ENCODE peak calls at places on chromosomes 3 and 15, in eight cellular contexts. H is nephron progenitor cell, W is cardiac fibroblast, G is osteoblast, Q is astrocyte, I is body of pancreas, P is lung, O is stomach. X is an unnamed sample.

GRCh38 chr3:10108091-10108490 is at the start of gene FANCD2OS:
- DNase-seq in H (no peak), W (no peak), G (no peak), Q (no peak), I (no peak), P (no peak), O (no peak), X (no peak)

GRCh38 chr3:157918402-157918801 is 187.8 kb downstream of the SHOX2 start:
- DNase-seq in H (no peak), W (no peak), G (no peak), Q (no peak), I (no peak), P (no peak), O (no peak), X (no peak)

GRCh38 chr15:90883971-90884718 is at the start of gene FES:
- DNase-seq in H (peak), W (no peak), G (peak), Q (no peak), I (peak), P (peak), O (peak), X (peak)

GRCh38 chr3:156987946-156988345 is 161.8 kb downstream of the LEKR1 start:
- DNase-seq in H (no peak), W (no peak), G (no peak), Q (no peak), I (no peak), P (no peak), O (no peak), X (no peak)

GRCh38 chr3:152374260-152374990 is 105.7 kb downstream of the MBNL1 start:
- DNase-seq in H (no peak), W (peak), G (peak), Q (no peak), I (no peak), P (no peak), O (no peak), X (no peak)

GRCh38 chr15:35667908-35668307 is 121.9 kb upstream of the DPH6 start:
- DNase-seq in H (no peak), W (no peak), G (no peak), Q (no peak), I (no peak), P (no peak), O (no peak), X (no peak)

GRCh38 chr3:103127116-103127630 is 692.4 kb downstream of the ZPLD1 start:
- DNase-seq in H (no peak), W (no peak), G (no peak), Q (peak), I (no peak), P (no peak), O (no peak), X (no peak)

GRCh38 chr3:135216659-135217058 is 421.6 kb downstream of the EPHB1 start:
- DNase-seq in H (no peak), W (no peak), G (no peak), Q (no peak), I (no peak), P (no peak), O (no peak), X (no peak)

GRCh38 chr3:158961497-158961896 is 159.6 kb downstream of the MFSD1 start:
- DNase-seq in H (no peak), W (no peak), G (no peak), Q (no peak), I (no peak), P (no peak), O (no peak), X (no peak)

GRCh38 chr3:177893321-177893720 is 642.9 kb upstream of the KCNMB2 start:
- DNase-seq in H (no peak), W (peak), G (no peak), Q (no peak), I (no peak), P (no peak), O (no peak), X (no peak)

GRCh38 chr15:74233864-74234597 is 2.1 kb upstream of the CCDC33 start:
- DNase-seq in H (no peak), W (no peak), G (peak), Q (no peak), I (no peak), P (no peak), O (no peak), X (no peak)

GRCh38 chr3:24763421-24763820 is 268.8 kb upstream of the THRB start:
- DNase-seq in H (no peak), W (peak), G (no peak), Q (peak), I (no peak), P (no peak), O (no peak), X (no peak)

GRCh38 chr3:133408961-133409360 is 9.1 kb downstream of the BFSP2 start:
- DNase-seq in H (no peak), W (peak), G (peak), Q (peak), I (no peak), P (no peak), O (no peak), X (no peak)

GRCh38 chr15:43808435-43808950 is 8.1 kb downstream of the HYPK start:
- DNase-seq in H (no peak), W (no peak), G (no peak), Q (no peak), I (no peak), P (no peak), O (no peak), X (no peak)

GRCh38 chr15:80480171-80480811 is 76.1 kb downstream of the ARNT2 start:
- DNase-seq in H (no peak), W (peak), G (no peak), Q (peak), I (peak), P (no peak), O (no peak), X (no peak)

GRCh38 chr3:122214718-122215117 is 31.2 kb downstream of the CASR start:
- DNase-seq in H (no peak), W (no peak), G (peak), Q (no peak), I (no peak), P (no peak), O (no peak), X (no peak)

GRCh38 chr15:76996526-76997401 is 1.8 kb downstream of the PSTPIP1 start:
- DNase-seq in H (no peak), W (peak), G (peak), Q (peak), I (no peak), P (no peak), O (no peak), X (no peak)

DNA sequence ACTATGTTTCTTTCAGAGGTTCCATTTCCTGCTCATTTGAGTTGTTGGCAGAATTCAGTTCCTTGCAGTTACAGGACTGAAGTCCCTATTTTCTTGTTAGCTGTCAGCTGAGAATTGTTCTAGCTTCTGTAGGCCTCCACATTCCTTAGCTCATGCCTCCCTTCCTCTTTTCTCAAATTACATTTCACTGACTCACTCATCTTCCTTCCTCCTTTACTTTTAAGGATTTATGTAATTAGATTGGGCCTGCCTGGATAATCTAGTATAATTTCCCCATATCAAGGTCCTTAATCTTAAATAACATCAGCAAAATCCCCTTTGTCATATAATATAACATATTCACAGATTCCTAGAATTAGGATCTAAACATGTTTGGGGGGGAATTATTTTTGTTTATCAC is 40.6 kb upstream of the RBMS3 start:
- DNase-seq in H (no peak), W (peak), G (no peak), Q (peak), I (no peak), P (no peak), O (no peak), X (no peak)
- TF ChIP-seq CTCF in H (no peak), W (no peak), G (no peak), Q (no peak), I (no peak), P (no peak), O (no peak), X (no peak)

GRCh38 chr3:43353923-43354670 is 67.8 kb downstream of the SNRK start:
- DNase-seq in H (no peak), W (no peak), G (no peak), Q (no peak), I (no peak), P (no peak), O (no peak), X (no peak)

GRCh38 chr3:43348852-43349574 is 62.7 kb downstream of the SNRK start:
- DNase-seq in H (no peak), W (no peak), G (no peak), Q (no peak), I (no peak), P (no peak), O (no peak), X (no peak)

GRCh38 chr3:43349759-43350158 is 63.4 kb downstream of the SNRK start:
- DNase-seq in H (no peak), W (no peak), G (no peak), Q (peak), I (no peak), P (no peak), O (no peak), X (no peak)

GRCh38 chr3:43347774-43348173 is 61.4 kb downstream of the SNRK start:
- DNase-seq in H (no peak), W (no peak), G (no peak), Q (no peak), I (no peak), P (no peak), O (no peak), X (no peak)

GRCh38 chr3:43353393-43353792 is 67.1 kb downstream of the SNRK start:
- DNase-seq in H (no peak), W (no peak), G (no peak), Q (no peak), I (no peak), P (no peak), O (no peak), X (no peak)
- TF ChIP-seq CTCF in H (no peak), W (no peak), G (no peak), Q (no peak), I (no peak), P (no peak), O (no peak), X (no peak)

GRCh38 chr15:29259233-29259632 is 10.4 kb downstream of the NSMCE3 start:
- DNase-seq in H (no peak), W (no peak), G (no peak), Q (no peak), I (no peak), P (no peak), O (no peak), X (no peak)
- TF ChIP-seq CTCF in H (no peak), W (no peak), G (no peak), Q (no peak), I (no peak), P (no peak), O (no peak), X (no peak)

GRCh38 chr3:150603090-150603887 is at the start of gene SELENOT:
- DNase-seq in H (peak), W (peak), G (peak), Q (peak), I (peak), P (peak), O (peak), X (peak)
- TF ChIP-seq CTCF in H (peak), W (peak), G (peak), Q (no peak), I (peak), P (no peak), O (no peak), X (no peak)

GRCh38 chr3:46076606-46077005 is 49.3 kb upstream of the XCR1 start:
- DNase-seq in H (no peak), W (peak), G (peak), Q (no peak), I (no peak), P (no peak), O (no peak), X (no peak)
- TF ChIP-seq CTCF in H (no peak), W (peak), G (peak), Q (no peak), I (no peak), P (peak), O (no peak), X (no peak)

DNA sequence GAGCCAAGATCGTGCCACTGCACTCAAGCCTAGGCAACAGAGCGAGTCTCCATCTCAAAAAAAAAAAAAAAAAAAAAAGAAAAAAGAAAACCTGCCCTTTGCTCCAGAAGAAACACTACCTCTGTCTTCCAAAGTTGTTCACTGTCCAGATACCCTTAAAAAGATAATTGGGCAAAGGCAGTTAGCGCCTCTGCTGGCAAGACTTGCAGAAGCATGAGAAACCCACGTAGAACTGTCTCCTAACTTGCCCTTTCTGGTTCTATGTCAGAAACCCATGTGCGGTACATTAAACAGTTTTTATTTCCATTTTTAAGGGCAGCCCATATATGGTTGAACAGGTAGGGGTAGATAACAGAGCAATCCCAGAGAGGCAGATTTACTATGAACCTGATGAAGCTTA is 1026.4 kb downstream of the ROBO2 start:
- DNase-seq in H (no peak), W (no peak), G (no peak), Q (no peak), I (no peak), P (no peak), O (no peak), X (no peak)
- TF ChIP-seq CTCF in H (no peak), W (no peak), G (no peak), Q (no peak), I (no peak), P (no peak), O (no peak), X (no peak)

DNA sequence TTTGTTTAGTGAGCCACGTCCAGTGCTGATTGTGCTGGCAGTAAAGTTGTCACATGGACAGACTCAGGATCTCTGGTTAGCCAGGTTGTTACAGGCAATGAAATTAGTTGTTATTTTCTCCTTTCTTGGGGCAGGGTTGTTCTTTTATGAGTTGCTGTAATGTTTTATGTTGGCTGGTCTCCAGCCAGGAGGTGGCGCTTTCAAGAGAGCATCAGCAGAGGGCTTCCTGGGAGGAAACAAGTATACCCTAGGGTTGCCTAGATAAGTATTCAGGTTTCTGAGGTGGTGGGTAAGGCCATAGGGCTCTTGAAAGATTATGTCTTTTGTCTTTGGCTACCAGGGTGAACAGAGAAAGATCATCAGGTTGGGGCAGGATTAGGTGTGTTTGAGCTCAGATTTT is 14.5 kb upstream of the CFAP20DC start:
- DNase-seq in H (no peak), W (no peak), G (no peak), Q (no peak), I (no peak), P (no peak), O (no peak), X (no peak)
- TF ChIP-seq CTCF in H (no peak), W (no peak), G (no peak), Q (no peak), I (no peak), P (no peak), O (no peak), X (no peak)

DNA sequence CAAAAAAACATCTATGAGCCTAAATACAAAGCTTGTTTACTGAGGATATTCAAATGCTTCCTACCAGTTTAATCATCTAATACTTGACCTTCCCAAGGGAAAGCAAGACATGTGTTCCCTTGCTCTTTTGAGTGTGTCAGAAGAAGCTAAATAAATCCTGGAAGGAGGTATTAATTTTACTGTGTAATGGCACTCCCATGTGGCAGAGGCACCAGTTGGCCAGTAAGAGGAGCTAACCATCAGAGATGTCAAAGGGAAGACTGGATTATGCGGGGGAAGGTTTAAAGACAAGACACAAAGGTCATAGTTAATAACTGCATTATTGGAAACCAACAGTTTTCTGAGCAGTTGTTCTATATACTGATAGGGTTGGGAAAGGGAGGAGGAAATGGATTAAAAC is 125.1 kb downstream of the SUCLG2 start:
- DNase-seq in H (no peak), W (no peak), G (no peak), Q (no peak), I (no peak), P (no peak), O (no peak), X (no peak)
- TF ChIP-seq CTCF in H (no peak), W (no peak), G (no peak), Q (no peak), I (no peak), P (no peak), O (no peak), X (no peak)

DNA sequence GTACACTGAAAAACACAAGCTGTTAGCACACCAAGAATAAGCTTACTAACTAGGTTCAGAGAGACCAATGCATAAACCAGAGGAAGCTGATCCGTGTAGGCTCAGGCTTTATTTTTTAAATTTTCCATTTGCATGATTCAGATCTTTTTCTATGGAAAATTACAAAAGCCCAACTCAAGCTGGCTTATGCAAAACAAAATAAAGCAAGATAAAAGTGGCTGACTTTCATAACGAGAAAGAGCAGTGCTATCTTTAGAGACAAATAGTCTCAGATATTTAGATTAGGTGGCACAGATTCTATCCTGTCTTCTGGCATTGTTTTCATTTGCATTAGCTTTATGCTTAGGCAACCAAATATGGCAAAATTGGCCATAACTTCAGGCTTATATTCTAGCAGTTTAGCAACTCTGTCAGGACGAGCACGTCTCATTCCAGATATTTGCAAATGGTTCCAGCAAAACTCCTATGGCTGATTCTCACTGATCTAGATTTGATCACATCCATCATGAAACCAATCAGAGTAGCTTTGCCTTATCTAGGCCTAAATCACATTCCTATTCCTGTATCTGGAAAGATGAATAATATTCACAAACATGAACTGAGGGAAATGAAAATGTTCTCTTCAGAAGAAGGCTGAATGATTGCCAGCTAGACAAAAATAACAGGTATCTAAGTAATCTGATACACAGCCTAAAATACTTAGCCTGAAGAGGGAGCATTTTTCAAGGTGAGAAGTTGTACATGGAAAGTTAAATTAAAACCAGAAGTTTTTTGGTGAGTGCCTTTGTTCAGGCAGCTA is 216.4 kb upstream of the DPPA4 start:
- DNase-seq in H (no peak), W (no peak), G (no peak), Q (peak), I (no peak), P (no peak), O (no peak), X (no peak)
- TF ChIP-seq CTCF in H (no peak), W (no peak), G (no peak), Q (no peak), I (no peak), P (no peak), O (no peak), X (no peak)

GRCh38 chr3:195895900-195896360 is 12.4 kb downstream of the TNK2 start:
- DNase-seq in H (peak), W (no peak), G (peak), Q (no peak), I (peak), P (peak), O (peak), X (peak)

GRCh38 chr3:195893916-195894315 is 14.4 kb downstream of the TNK2 start:
- DNase-seq in H (no peak), W (no peak), G (peak), Q (no peak), I (no peak), P (no peak), O (no peak), X (no peak)

GRCh38 chr3:195896361-195897080 is 11.8 kb downstream of the TNK2 start:
- DNase-seq in H (no peak), W (peak), G (peak), Q (peak), I (no peak), P (no peak), O (no peak), X (no peak)

GRCh38 chr3:195893516-195893915 is 14.8 kb downstream of the TNK2 start:
- DNase-seq in H (no peak), W (no peak), G (peak), Q (no peak), I (no peak), P (no peak), O (no peak), X (no peak)

DNA sequence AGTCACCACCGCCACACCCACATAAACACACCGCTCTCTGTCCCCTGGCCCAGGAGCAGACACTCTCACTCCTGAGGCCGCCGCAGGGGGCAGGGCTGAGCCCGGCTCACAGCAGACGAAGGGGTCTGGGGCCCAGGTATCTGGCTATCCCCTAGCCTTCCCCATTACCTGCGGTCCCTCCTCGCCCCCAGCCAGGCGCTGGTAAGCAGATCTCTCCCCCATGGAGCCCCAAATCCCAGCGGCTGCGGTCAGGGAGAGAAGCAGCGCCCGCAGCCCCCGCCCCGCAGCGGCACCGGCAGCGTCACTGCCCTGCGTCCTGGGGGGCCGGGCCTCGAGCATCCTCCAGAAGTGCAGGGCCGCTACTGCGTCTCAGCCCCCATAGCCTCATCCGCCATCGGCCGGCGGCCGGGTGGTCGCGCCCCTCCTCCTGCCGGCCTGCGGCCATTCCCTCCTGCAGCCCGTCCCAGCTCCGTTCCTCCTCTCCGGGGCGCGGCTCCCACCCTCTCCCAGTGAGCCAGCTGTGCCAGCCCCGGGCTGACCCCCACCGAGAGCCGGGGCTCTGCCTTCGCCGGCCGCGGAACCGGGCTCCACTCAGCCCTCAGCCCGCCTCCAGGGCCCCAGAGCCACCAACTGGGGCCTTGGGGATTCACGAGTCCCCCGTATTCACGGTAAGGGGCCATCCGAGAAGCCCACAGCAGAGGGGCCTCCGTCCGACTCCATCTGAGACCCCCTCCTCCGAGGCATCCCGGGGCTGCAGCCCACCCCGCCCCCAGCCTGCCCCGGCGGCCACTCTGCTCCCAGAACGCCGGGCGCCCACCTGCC is 13.1 kb downstream of the TNK2 start:
- DNase-seq in H (peak), W (peak), G (peak), Q (no peak), I (no peak), P (no peak), O (peak), X (peak)
- TF ChIP-seq CTCF in H (no peak), W (peak), G (no peak), Q (no peak), I (no peak), P (no peak), O (no peak), X (peak)